ENCODE peak calls at places on chromosomes 11 and 22, in five cellular contexts. L is fibroblast of lung, X is A673, E is K562, K is PC-3. D is an unnamed sample. For H3K27me3 and H3K4me1, the result is how much of the 10 kb centered on the place peaks cover.

GRCh38 chr11:20077973-20078372 is 82.3 kb downstream of the DBX1 start:
- DNase-seq in X (no peak), E (no peak), L (no peak), K (no peak), D (no peak)

GRCh38 chr11:112185883-112186282 is 10.6 kb downstream of the BCO2 start:
- DNase-seq in E (no peak), L (no peak), X (no peak), K (no peak), D (no peak)

GRCh38 chr22:42344391-42344861 is 74.0 kb upstream of the TCF20 start:
- DNase-seq in E (no peak), L (peak), K (no peak), X (peak), D (no peak)

GRCh38 chr11:33703771-33704170 is 3.1 kb upstream of the C11orf91 start:
- DNase-seq in K (peak), X (no peak), L (peak), E (no peak), D (no peak)

GRCh38 chr11:44351898-44352498 is 42.1 kb upstream of the ALX4 start:
- DNase-seq in K (no peak), L (no peak), X (peak), E (no peak), D (no peak)

GRCh38 chr11:74450318-74450717 is 17.0 kb downstream of the KCNE3 start:
- DNase-seq in K (no peak), X (no peak), L (no peak), E (no peak), D (no peak)

GRCh38 chr11:76007179-76007578 is 192.2 kb downstream of the UVRAG start:
- DNase-seq in L (peak), K (no peak), E (no peak), X (no peak), D (no peak)

GRCh38 chr22:44870021-44870420 is 117.6 kb downstream of the ARHGAP8 start:
- DNase-seq in L (peak), X (peak), K (peak), E (peak), D (no peak)

GRCh38 chr11:85948884-85949283 is 93.7 kb downstream of the CCDC83 start:
- DNase-seq in L (peak), X (no peak), K (peak), E (no peak), D (no peak)

GRCh38 chr11:101063706-101064105 is 65.9 kb downstream of the PGR start:
- DNase-seq in K (no peak), L (no peak), X (no peak), E (no peak), D (no peak)

GRCh38 chr11:97888641-97889040 is 1132.1 kb upstream of the CNTN5 start:
- DNase-seq in L (no peak), X (no peak), E (no peak), K (no peak), D (no peak)

GRCh38 chr11:61911124-61911700 is 6.2 kb downstream of the RAB3IL1 start:
- DNase-seq in E (no peak), L (no peak), X (no peak), K (no peak), D (no peak)

GRCh38 chr22:42670921-42671709 is 21.9 kb upstream of the CYB5R3 start:
- DNase-seq in X (no peak), E (no peak), L (no peak), K (peak), D (no peak)

GRCh38 chr11:112174789-112175595 is at the start of gene BCO2:
- DNase-seq in L (peak), K (peak), E (peak), X (peak), D (peak)

GRCh38 chr11:86746509-86746908 is 53.8 kb upstream of the PRSS23 start:
- DNase-seq in L (no peak), K (no peak), E (no peak), X (peak), D (no peak)

GRCh38 chr11:69438286-69438920 is 43.1 kb upstream of the LINC01488 start:
- DNase-seq in X (no peak), E (no peak), L (no peak), K (no peak), D (no peak)

GRCh38 chr11:12675951-12676711 is 1.9 kb downstream of the TEAD1 start:
- DNase-seq in K (peak), E (no peak), X (peak), L (peak), D (peak)

GRCh38 chr11:102469196-102469821 is 16.7 kb upstream of the TMEM123 start:
- DNase-seq in L (peak), E (no peak), K (peak), X (no peak), D (no peak)

GRCh38 chr22:46171940-46172339 is 21.6 kb downstream of the PPARA start:
- DNase-seq in K (peak), E (no peak), X (peak), L (peak), D (no peak)

GRCh38 chr11:75826463-75827220 is 11.6 kb downstream of the UVRAG start:
- DNase-seq in X (peak), L (peak), E (no peak), K (no peak), D (no peak)

GRCh38 chr22:16845465-16845864 is 20.3 kb upstream of the XKR3 start:
- DNase-seq in X (no peak), E (no peak), L (no peak), K (no peak), D (no peak)

GRCh38 chr11:2180347-2180746 is 8.7 kb upstream of the TH start:
- DNase-seq in X (no peak), L (no peak), E (no peak), K (no peak), D (no peak)
- H3K27ac ChIP-seq in X (no peak), L (no peak), E (no peak), K (peak), D (no peak)

GRCh38 chr22:26357281-26357680 is 71.8 kb upstream of the ASPHD2 start:
- DNase-seq in E (no peak), X (no peak), K (no peak), L (no peak), D (no peak)
- H3K27me3 ChIP-seq in E (under half), X (under half), K (under half), L (under half), D (under half)

GRCh38 chr11:121070951-121071350 is 30.1 kb upstream of the TECTA start:
- DNase-seq in E (no peak), X (no peak), L (no peak), K (no peak), D (no peak)
- H3K4me1 ChIP-seq in E (under half), X (under half), L (under half), K (under half), D (under half)

GRCh38 chr22:23302171-23303002 is 122.1 kb downstream of the BCR start:
- DNase-seq in E (peak), K (no peak), X (no peak), L (peak), D (peak)

GRCh38 chr22:23306438-23306921 is 126.2 kb downstream of the BCR start:
- DNase-seq in L (peak), X (no peak), K (no peak), E (no peak), D (no peak)

GRCh38 chr22:23305321-23305910 is 125.1 kb downstream of the BCR start:
- DNase-seq in L (peak), X (no peak), E (no peak), K (peak), D (peak)

GRCh38 chr22:23306926-23307325 is 126.6 kb downstream of the BCR start:
- DNase-seq in E (no peak), L (no peak), X (no peak), K (no peak), D (peak)

GRCh38 chr22:23305922-23306374 is 125.6 kb downstream of the BCR start:
- DNase-seq in L (peak), E (no peak), K (no peak), X (peak), D (peak)
- H3K27ac ChIP-seq in L (peak), E (no peak), K (no peak), X (no peak), D (peak)

GRCh38 chr11:1391165-1392010 is 1.7 kb downstream of the BRSK2 start:
- DNase-seq in L (no peak), K (no peak), E (no peak), X (peak), D (no peak)
- H3K27me3 ChIP-seq in L (under half), K (under half), E (under half), X (under half), D (under half)

GRCh38 chr22:35119494-35119893 is 53.5 kb downstream of the ISX start:
- DNase-seq in E (no peak), L (no peak), K (no peak), X (no peak), D (no peak)
- H3K4me1 ChIP-seq in E (under half), L (under half), K (under half), X (under half), D (under half)

DNA sequence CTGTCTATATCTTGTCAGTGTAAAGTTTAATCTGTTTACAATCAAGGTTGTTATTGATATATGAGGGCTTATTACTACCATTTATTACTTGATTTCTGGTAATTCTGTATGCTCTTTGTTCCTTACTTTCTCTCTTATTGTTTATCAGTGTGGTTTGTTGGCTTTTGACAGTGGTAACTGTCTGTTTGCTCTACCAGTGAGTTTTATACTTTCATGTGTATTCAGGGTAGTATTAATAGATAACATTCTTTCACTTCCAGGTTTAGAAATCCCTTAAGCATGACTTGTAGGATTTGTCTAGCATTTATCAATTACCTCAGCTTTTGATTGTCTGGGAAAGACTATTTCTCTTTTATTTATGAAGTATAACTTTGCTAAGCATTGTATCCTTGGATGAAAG is 37.5 kb upstream of the SLC22A25 start:
- DNase-seq in E (no peak), L (no peak), X (no peak), K (no peak), D (no peak)
- H3K27ac ChIP-seq in E (no peak), L (no peak), X (no peak), K (no peak), D (no peak)